ENCODE peak calls at places on chromosomes 7 and 10, in six cellular contexts. One of them, this sample, is unnamed.

GRCh38 chr7:50552921-50553320 is 12.3 kb downstream of the DDC start:
- DNase-seq in AG08396: peak; percentile 54
- DNase-seq in GM12878: no peak
- DNase-seq in LHCN-M2: peak; percentile 66
- DNase-seq in memory B cell: no peak
- DNase-seq in NCI-H748 treated with DMSO at 0.1 percent for 48 hours: no peak
- DNase-seq in this sample: no peak

GRCh38 chr7:158239290-158239981 is 348.2 kb downstream of the PTPRN2 start:
- DNase-seq in GM12878: no peak
- DNase-seq in AG08396: no peak
- DNase-seq in LHCN-M2: no peak
- DNase-seq in memory B cell: no peak
- DNase-seq in NCI-H748 treated with DMSO at 0.1 percent for 48 hours: peak; percentile 74
- DNase-seq in this sample: no peak

GRCh38 chr7:95808396-95808795 is 36.0 kb downstream of the DYNC1I1 start:
- DNase-seq in LHCN-M2: no peak
- DNase-seq in GM12878: no peak
- DNase-seq in memory B cell: no peak
- DNase-seq in NCI-H748 treated with DMSO at 0.1 percent for 48 hours: no peak
- DNase-seq in AG08396: no peak
- DNase-seq in this sample: no peak

GRCh38 chr7:49775065-49775948 is 1.9 kb downstream of the VWC2 start:
- DNase-seq in AG08396: no peak
- DNase-seq in LHCN-M2: no peak
- DNase-seq in GM12878: no peak
- DNase-seq in memory B cell: no peak
- DNase-seq in NCI-H748 treated with DMSO at 0.1 percent for 48 hours: no peak
- DNase-seq in this sample: no peak

GRCh38 chr10:27983144-27983543 is 15.7 kb downstream of the ODAD2 start:
- DNase-seq in NCI-H748 treated with DMSO at 0.1 percent for 48 hours: no peak
- DNase-seq in AG08396: no peak
- DNase-seq in LHCN-M2: no peak
- DNase-seq in memory B cell: no peak
- DNase-seq in GM12878: no peak
- DNase-seq in this sample: no peak

GRCh38 chr7:63067897-63068585 is 930.6 kb upstream of the ZNF722 start:
- DNase-seq in memory B cell: no peak
- DNase-seq in GM12878: no peak
- DNase-seq in LHCN-M2: no peak
- DNase-seq in AG08396: no peak
- DNase-seq in NCI-H748 treated with DMSO at 0.1 percent for 48 hours: peak; percentile 33
- DNase-seq in this sample: no peak

GRCh38 chr7:12017046-12017445 is 185.0 kb upstream of the THSD7A start:
- DNase-seq in NCI-H748 treated with DMSO at 0.1 percent for 48 hours: no peak
- DNase-seq in AG08396: no peak
- DNase-seq in GM12878: no peak
- DNase-seq in LHCN-M2: no peak
- DNase-seq in memory B cell: no peak
- DNase-seq in this sample: no peak

GRCh38 chr10:35827783-35828182 is 185.7 kb upstream of the FZD8 start:
- DNase-seq in LHCN-M2: no peak
- DNase-seq in GM12878: no peak
- DNase-seq in NCI-H748 treated with DMSO at 0.1 percent for 48 hours: no peak
- DNase-seq in memory B cell: no peak
- DNase-seq in AG08396: no peak
- DNase-seq in this sample: no peak

GRCh38 chr7:21261627-21262564 is 166.0 kb upstream of the SP4 start:
- DNase-seq in GM12878: peak; percentile 12
- DNase-seq in NCI-H748 treated with DMSO at 0.1 percent for 48 hours: peak; percentile 47
- DNase-seq in LHCN-M2: peak; percentile 3
- DNase-seq in AG08396: peak; percentile 4
- DNase-seq in memory B cell: peak; percentile 43
- DNase-seq in this sample: peak; percentile 28

GRCh38 chr7:47266131-47266706 is 315.7 kb downstream of the TNS3 start:
- DNase-seq in NCI-H748 treated with DMSO at 0.1 percent for 48 hours: peak; percentile 59
- DNase-seq in GM12878: peak; percentile 12
- DNase-seq in LHCN-M2: peak; percentile 78
- DNase-seq in memory B cell: peak; percentile 52
- DNase-seq in AG08396: peak; percentile 73
- DNase-seq in this sample: peak; percentile 41

GRCh38 chr10:60212195-60212594 is 177.5 kb downstream of the ANK3 start:
- DNase-seq in LHCN-M2: no peak
- DNase-seq in GM12878: no peak
- DNase-seq in NCI-H748 treated with DMSO at 0.1 percent for 48 hours: no peak
- DNase-seq in AG08396: no peak
- DNase-seq in memory B cell: no peak
- DNase-seq in this sample: no peak